ENCODE peak calls at places on chromosome 13, in eight cellular contexts. One of them, this sample, is unnamed.
A peak's percentile ranks its signal among the peaks of the same experiment; 100 is the strongest.

GRCh38 chr13:43961909-43962308 is 82.2 kb downstream of the LACC1 start:
- DNase-seq in A549: no peak
- DNase-seq in esophagus muscularis mucosa: no peak
- DNase-seq in heart right ventricle: no peak
- DNase-seq in GM23338: no peak
- DNase-seq in fibroblast of villous mesenchyme: no peak
- DNase-seq in tibial nerve: no peak
- DNase-seq in dorsolateral prefrontal cortex: no peak
- DNase-seq in this sample: no peak

GRCh38 chr13:41652735-41653361 is 195.5 kb downstream of the RGCC start:
- DNase-seq in A549: peak; percentile 7
- DNase-seq in esophagus muscularis mucosa: no peak
- DNase-seq in heart right ventricle: peak; percentile 42
- DNase-seq in GM23338: peak; percentile 52
- DNase-seq in fibroblast of villous mesenchyme: peak; percentile 79
- DNase-seq in tibial nerve: no peak
- DNase-seq in dorsolateral prefrontal cortex: no peak
- DNase-seq in this sample: peak; percentile 79

GRCh38 chr13:89687066-89687465 is 1660.4 kb upstream of the MIR17HG start:
- DNase-seq in A549: no peak
- DNase-seq in esophagus muscularis mucosa: no peak
- DNase-seq in heart right ventricle: no peak
- DNase-seq in GM23338: no peak
- DNase-seq in fibroblast of villous mesenchyme: no peak
- DNase-seq in tibial nerve: no peak
- DNase-seq in dorsolateral prefrontal cortex: no peak
- DNase-seq in this sample: no peak

GRCh38 chr13:19981685-19982238 is 23.2 kb downstream of the ZMYM2 start:
- DNase-seq in A549: no peak
- DNase-seq in esophagus muscularis mucosa: no peak
- DNase-seq in heart right ventricle: no peak
- DNase-seq in GM23338: no peak
- DNase-seq in fibroblast of villous mesenchyme: no peak
- DNase-seq in tibial nerve: no peak
- DNase-seq in dorsolateral prefrontal cortex: no peak
- DNase-seq in this sample: no peak

GRCh38 chr13:110329798-110330461 is 22.8 kb downstream of the COL4A2 start:
- DNase-seq in A549: no peak
- DNase-seq in esophagus muscularis mucosa: no peak
- DNase-seq in heart right ventricle: no peak
- DNase-seq in GM23338: no peak
- DNase-seq in fibroblast of villous mesenchyme: peak; percentile 81
- DNase-seq in tibial nerve: no peak
- DNase-seq in dorsolateral prefrontal cortex: no peak
- DNase-seq in this sample: no peak

GRCh38 chr13:36515466-36515865 is 83.2 kb downstream of the CCNA1 start:
- DNase-seq in A549: no peak
- DNase-seq in esophagus muscularis mucosa: no peak
- DNase-seq in heart right ventricle: no peak
- DNase-seq in GM23338: no peak
- DNase-seq in fibroblast of villous mesenchyme: no peak
- DNase-seq in tibial nerve: no peak
- DNase-seq in dorsolateral prefrontal cortex: no peak
- DNase-seq in this sample: no peak

GRCh38 chr13:35824395-35824794 is 306.8 kb downstream of the DCLK1 start:
- DNase-seq in A549: no peak
- DNase-seq in esophagus muscularis mucosa: no peak
- DNase-seq in heart right ventricle: no peak
- DNase-seq in GM23338: no peak
- DNase-seq in fibroblast of villous mesenchyme: no peak
- DNase-seq in tibial nerve: no peak
- DNase-seq in dorsolateral prefrontal cortex: peak; percentile 51
- DNase-seq in this sample: no peak

GRCh38 chr13:32125746-32126145 is 94.2 kb downstream of the FRY start:
- DNase-seq in A549: no peak
- DNase-seq in esophagus muscularis mucosa: no peak
- DNase-seq in heart right ventricle: no peak
- DNase-seq in GM23338: no peak
- DNase-seq in fibroblast of villous mesenchyme: peak; percentile 48
- DNase-seq in tibial nerve: no peak
- DNase-seq in dorsolateral prefrontal cortex: no peak
- DNase-seq in this sample: peak; percentile 73

GRCh38 chr13:109274188-109274821 is 512.1 kb downstream of the IRS2 start:
- DNase-seq in A549: no peak
- DNase-seq in esophagus muscularis mucosa: no peak
- DNase-seq in heart right ventricle: no peak
- DNase-seq in GM23338: peak; percentile 90
- DNase-seq in fibroblast of villous mesenchyme: peak; percentile 98
- DNase-seq in tibial nerve: no peak
- DNase-seq in dorsolateral prefrontal cortex: no peak
- DNase-seq in this sample: peak; percentile 52

GRCh38 chr13:37413161-37413560 is 185.4 kb downstream of the POSTN start:
- DNase-seq in A549: no peak
- DNase-seq in esophagus muscularis mucosa: no peak
- DNase-seq in heart right ventricle: no peak
- DNase-seq in GM23338: no peak
- DNase-seq in fibroblast of villous mesenchyme: no peak
- DNase-seq in tibial nerve: no peak
- DNase-seq in dorsolateral prefrontal cortex: no peak
- DNase-seq in this sample: no peak

GRCh38 chr13:75359266-75359665 is 122.7 kb downstream of the TBC1D4 start:
- DNase-seq in A549: peak; percentile 4
- DNase-seq in esophagus muscularis mucosa: no peak
- DNase-seq in heart right ventricle: no peak
- DNase-seq in GM23338: peak; percentile 66
- DNase-seq in fibroblast of villous mesenchyme: peak; percentile 68
- DNase-seq in tibial nerve: no peak
- DNase-seq in dorsolateral prefrontal cortex: no peak
- DNase-seq in this sample: peak; percentile 90

GRCh38 chr13:44093607-44094583 is 214.2 kb downstream of the LACC1 start:
- DNase-seq in A549: no peak
- DNase-seq in esophagus muscularis mucosa: no peak
- DNase-seq in heart right ventricle: no peak
- DNase-seq in GM23338: no peak
- DNase-seq in fibroblast of villous mesenchyme: peak; percentile 68
- DNase-seq in tibial nerve: no peak
- DNase-seq in dorsolateral prefrontal cortex: no peak
- DNase-seq in this sample: peak; percentile 15

GRCh38 chr13:85864963-85865530 is 65.8 kb upstream of the SLITRK6 start:
- DNase-seq in A549: no peak
- DNase-seq in esophagus muscularis mucosa: no peak
- DNase-seq in heart right ventricle: no peak
- DNase-seq in GM23338: peak; percentile 78
- DNase-seq in fibroblast of villous mesenchyme: no peak
- DNase-seq in tibial nerve: no peak
- DNase-seq in dorsolateral prefrontal cortex: no peak
- DNase-seq in this sample: no peak

GRCh38 chr13:46479286-46479685 is 73.7 kb upstream of the LRCH1 start:
- DNase-seq in A549: no peak
- DNase-seq in esophagus muscularis mucosa: no peak
- DNase-seq in heart right ventricle: no peak
- DNase-seq in GM23338: no peak
- DNase-seq in fibroblast of villous mesenchyme: no peak
- DNase-seq in tibial nerve: no peak
- DNase-seq in dorsolateral prefrontal cortex: no peak
- DNase-seq in this sample: no peak

GRCh38 chr13:25886438-25887214 is 165.2 kb downstream of the SHISA2 start:
- DNase-seq in A549: no peak
- DNase-seq in esophagus muscularis mucosa: no peak
- DNase-seq in heart right ventricle: no peak
- DNase-seq in GM23338: no peak
- DNase-seq in fibroblast of villous mesenchyme: peak; percentile 34
- DNase-seq in tibial nerve: no peak
- DNase-seq in dorsolateral prefrontal cortex: no peak
- DNase-seq in this sample: no peak

GRCh38 chr13:102659168-102659713 is 35.6 kb downstream of the METTL21C start:
- DNase-seq in A549: no peak
- DNase-seq in esophagus muscularis mucosa: no peak
- DNase-seq in heart right ventricle: no peak
- DNase-seq in GM23338: no peak
- DNase-seq in fibroblast of villous mesenchyme: no peak
- DNase-seq in tibial nerve: no peak
- DNase-seq in dorsolateral prefrontal cortex: no peak
- DNase-seq in this sample: no peak

GRCh38 chr13:101916108-101916757 is 463.8 kb downstream of the ITGBL1 start:
- DNase-seq in A549: peak; percentile 15
- DNase-seq in esophagus muscularis mucosa: no peak
- DNase-seq in heart right ventricle: no peak
- DNase-seq in GM23338: peak; percentile 81
- DNase-seq in fibroblast of villous mesenchyme: peak; percentile 13
- DNase-seq in tibial nerve: no peak
- DNase-seq in dorsolateral prefrontal cortex: no peak
- DNase-seq in this sample: no peak

DNA sequence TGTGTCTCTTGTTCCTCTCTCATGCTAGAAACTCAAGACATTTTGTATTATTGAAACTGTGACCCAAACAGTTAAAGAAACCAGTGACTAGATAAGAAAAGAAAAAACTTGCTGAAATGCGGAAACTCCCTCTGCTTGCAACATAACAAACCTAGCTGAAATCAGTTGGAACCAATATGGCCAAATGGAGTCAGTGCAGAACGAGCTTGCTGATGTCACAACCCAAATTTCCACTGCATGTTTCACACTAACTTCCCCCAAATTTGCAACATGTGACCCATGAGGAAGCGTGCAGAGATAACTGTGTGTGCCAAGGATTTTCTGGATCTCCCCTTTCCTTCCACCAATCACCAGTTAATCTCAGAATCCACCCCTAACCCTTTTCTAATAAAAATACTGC is 208.0 kb downstream of the DLEU7 start:
- DNase-seq in A549: no peak
- DNase-seq in esophagus muscularis mucosa: no peak
- DNase-seq in heart right ventricle: peak; percentile 39
- DNase-seq in GM23338: no peak
- DNase-seq in fibroblast of villous mesenchyme: peak; percentile 67
- DNase-seq in tibial nerve: no peak
- DNase-seq in dorsolateral prefrontal cortex: no peak
- DNase-seq in this sample: peak; percentile 97
- TF ChIP-seq CTCF in A549: no peak
- TF ChIP-seq CTCF in esophagus muscularis mucosa: no peak
- TF ChIP-seq CTCF in heart right ventricle: no peak
- TF ChIP-seq CTCF in GM23338: no peak
- TF ChIP-seq CTCF in fibroblast of villous mesenchyme: no peak
- TF ChIP-seq CTCF in tibial nerve: no peak
- TF ChIP-seq CTCF in dorsolateral prefrontal cortex: no peak
- TF ChIP-seq CTCF in this sample: no peak

DNA sequence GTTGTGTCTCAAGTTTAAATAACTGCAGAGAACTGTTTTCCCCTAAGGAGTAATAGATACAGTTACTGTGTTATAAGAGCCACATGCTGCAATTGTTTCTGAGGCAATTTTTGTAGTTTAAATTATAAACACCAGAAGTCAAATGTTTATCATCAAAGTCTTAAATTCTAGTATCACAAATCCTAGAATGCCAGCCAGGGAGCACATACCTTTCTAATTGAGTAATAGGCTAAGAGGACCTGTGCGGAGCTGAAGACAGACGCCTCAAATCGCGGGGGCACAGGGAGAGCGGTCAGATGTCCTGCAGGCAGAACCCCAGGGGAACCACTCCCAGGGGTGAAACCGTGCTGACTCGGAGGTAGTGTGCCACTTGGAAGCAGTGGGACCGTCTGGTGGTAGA is 65.2 kb upstream of the TNFRSF19 start:
- DNase-seq in A549: no peak
- DNase-seq in esophagus muscularis mucosa: no peak
- DNase-seq in heart right ventricle: peak; percentile 29
- DNase-seq in GM23338: no peak
- DNase-seq in fibroblast of villous mesenchyme: peak; percentile 79
- DNase-seq in tibial nerve: no peak
- DNase-seq in dorsolateral prefrontal cortex: no peak
- DNase-seq in this sample: peak; percentile 49
- H3K4me3 ChIP-seq in A549: no peak overlapping the region
- H3K4me3 ChIP-seq in esophagus muscularis mucosa: no peak overlapping the region
- H3K4me3 ChIP-seq in heart right ventricle: peak overlapping the region; percentile 22
- H3K4me3 ChIP-seq in GM23338: no peak overlapping the region
- H3K4me3 ChIP-seq in fibroblast of villous mesenchyme: peak overlapping the region; percentile 18
- H3K4me3 ChIP-seq in tibial nerve: no peak overlapping the region
- H3K4me3 ChIP-seq in dorsolateral prefrontal cortex: no peak overlapping the region
- H3K4me3 ChIP-seq in this sample: no peak overlapping the region

GRCh38 chr13:67736646-67737420 is 506.7 kb upstream of the PCDH9 start:
- DNase-seq in A549: peak; percentile 0
- DNase-seq in esophagus muscularis mucosa: no peak
- DNase-seq in heart right ventricle: no peak
- DNase-seq in GM23338: peak; percentile 77
- DNase-seq in fibroblast of villous mesenchyme: peak; percentile 33
- DNase-seq in tibial nerve: no peak
- DNase-seq in dorsolateral prefrontal cortex: no peak
- DNase-seq in this sample: peak; percentile 13
- TF ChIP-seq CTCF in A549: peak; percentile 27
- TF ChIP-seq CTCF in esophagus muscularis mucosa: no peak
- TF ChIP-seq CTCF in heart right ventricle: no peak
- TF ChIP-seq CTCF in GM23338: peak; percentile 62
- TF ChIP-seq CTCF in fibroblast of villous mesenchyme: no peak
- TF ChIP-seq CTCF in tibial nerve: no peak
- TF ChIP-seq CTCF in dorsolateral prefrontal cortex: no peak
- TF ChIP-seq CTCF in this sample: no peak

GRCh38 chr13:100546713-100547405 is 41.7 kb downstream of the GGACT start:
- DNase-seq in A549: no peak
- DNase-seq in esophagus muscularis mucosa: no peak
- DNase-seq in heart right ventricle: no peak
- DNase-seq in GM23338: no peak
- DNase-seq in fibroblast of villous mesenchyme: no peak
- DNase-seq in tibial nerve: no peak
- DNase-seq in dorsolateral prefrontal cortex: no peak
- DNase-seq in this sample: no peak

GRCh38 chr13:100552755-100553154 is 35.8 kb downstream of the GGACT start:
- DNase-seq in A549: no peak
- DNase-seq in esophagus muscularis mucosa: no peak
- DNase-seq in heart right ventricle: no peak
- DNase-seq in GM23338: no peak
- DNase-seq in fibroblast of villous mesenchyme: no peak
- DNase-seq in tibial nerve: no peak
- DNase-seq in dorsolateral prefrontal cortex: no peak
- DNase-seq in this sample: no peak

GRCh38 chr13:100547805-100548204 is 40.8 kb downstream of the GGACT start:
- DNase-seq in A549: no peak
- DNase-seq in esophagus muscularis mucosa: no peak
- DNase-seq in heart right ventricle: no peak
- DNase-seq in GM23338: no peak
- DNase-seq in fibroblast of villous mesenchyme: peak; percentile 61
- DNase-seq in tibial nerve: no peak
- DNase-seq in dorsolateral prefrontal cortex: no peak
- DNase-seq in this sample: peak; percentile 10

GRCh38 chr13:100549316-100549715 is 39.3 kb downstream of the GGACT start:
- DNase-seq in A549: no peak
- DNase-seq in esophagus muscularis mucosa: no peak
- DNase-seq in heart right ventricle: no peak
- DNase-seq in GM23338: no peak
- DNase-seq in fibroblast of villous mesenchyme: no peak
- DNase-seq in tibial nerve: no peak
- DNase-seq in dorsolateral prefrontal cortex: no peak
- DNase-seq in this sample: no peak

DNA sequence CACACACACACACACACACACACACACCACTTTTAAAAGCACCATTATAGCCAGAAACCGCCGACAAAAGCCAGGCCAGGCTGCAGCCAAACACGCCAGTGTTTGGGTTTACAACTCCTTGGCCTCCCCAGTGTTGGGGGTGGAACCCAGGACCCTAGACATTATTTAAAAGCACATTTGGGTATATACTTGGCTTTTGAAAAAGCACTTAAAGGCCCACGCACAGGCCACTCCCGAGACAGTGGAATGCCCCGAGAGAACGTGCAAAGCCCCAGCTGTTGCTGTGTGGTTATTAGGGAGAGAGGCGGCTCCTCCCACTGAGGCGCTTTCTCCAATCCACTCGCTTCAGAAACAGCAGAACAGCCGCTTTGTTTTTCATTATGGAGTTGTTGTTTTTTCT is 38.2 kb downstream of the GGACT start:
- DNase-seq in A549: no peak
- DNase-seq in esophagus muscularis mucosa: no peak
- DNase-seq in heart right ventricle: peak; percentile 23
- DNase-seq in GM23338: no peak
- DNase-seq in fibroblast of villous mesenchyme: peak; percentile 87
- DNase-seq in tibial nerve: no peak
- DNase-seq in dorsolateral prefrontal cortex: peak; percentile 39
- DNase-seq in this sample: peak; percentile 75
- H3K4me3 ChIP-seq in A549: no peak overlapping the region
- H3K4me3 ChIP-seq in esophagus muscularis mucosa: peak overlapping the region; percentile 34
- H3K4me3 ChIP-seq in heart right ventricle: no peak overlapping the region
- H3K4me3 ChIP-seq in GM23338: no peak overlapping the region
- H3K4me3 ChIP-seq in fibroblast of villous mesenchyme: peak overlapping the region; percentile 13
- H3K4me3 ChIP-seq in tibial nerve: peak overlapping the region; percentile 21
- H3K4me3 ChIP-seq in dorsolateral prefrontal cortex: no peak overlapping the region
- H3K4me3 ChIP-seq in this sample: peak overlapping the region; percentile 22

This sample was measured in fibroblast of the aortic adventitia.